ENCODE peak calls at places on chromosome 2, in five cellular contexts. One of them, this sample, is unnamed.

GRCh38 chr2:188078544-188078943 is 213.1 kb upstream of the GULP1 start:
- DNase-seq in A549: no peak
- DNase-seq in ovary: no peak
- DNase-seq in upper lobe of left lung: no peak
- DNase-seq in stomach: no peak
- DNase-seq in this sample: no peak

GRCh38 chr2:212361174-212361756 is 177.3 kb downstream of the ERBB4 start:
- DNase-seq in A549: no peak
- DNase-seq in ovary: no peak
- DNase-seq in stomach: no peak
- DNase-seq in upper lobe of left lung: no peak
- DNase-seq in this sample: no peak

GRCh38 chr2:86396304-86396785 is 44.8 kb upstream of the KDM3A start:
- DNase-seq in stomach: peak; percentile 55
- DNase-seq in A549: peak; percentile 38
- DNase-seq in ovary: no peak
- DNase-seq in upper lobe of left lung: no peak
- DNase-seq in this sample: no peak

GRCh38 chr2:2238726-2239269 is 92.3 kb downstream of the MYT1L start:
- DNase-seq in stomach: no peak
- DNase-seq in ovary: no peak
- DNase-seq in upper lobe of left lung: no peak
- DNase-seq in A549: no peak
- DNase-seq in this sample: no peak

GRCh38 chr2:28633204-28633603 is 118.4 kb upstream of the PPP1CB start:
- DNase-seq in A549: no peak
- DNase-seq in stomach: no peak
- DNase-seq in ovary: no peak
- DNase-seq in upper lobe of left lung: no peak
- DNase-seq in this sample: no peak

GRCh38 chr2:204535764-204536163 is 9.5 kb upstream of the PARD3B start:
- DNase-seq in upper lobe of left lung: no peak
- DNase-seq in stomach: no peak
- DNase-seq in A549: no peak
- DNase-seq in ovary: no peak
- DNase-seq in this sample: no peak

GRCh38 chr2:152525277-152525838 is 190.4 kb downstream of the FMNL2 start:
- DNase-seq in ovary: peak; percentile 45
- DNase-seq in stomach: no peak
- DNase-seq in A549: no peak
- DNase-seq in upper lobe of left lung: no peak
- DNase-seq in this sample: no peak

GRCh38 chr2:230068658-230069080 is at the start of gene SLC16A14:
- DNase-seq in upper lobe of left lung: no peak
- DNase-seq in A549: peak; percentile 7
- DNase-seq in stomach: no peak
- DNase-seq in ovary: peak; percentile 30
- DNase-seq in this sample: peak; percentile 16

GRCh38 chr2:8543412-8544167 is 138.3 kb upstream of the ID2 start:
- DNase-seq in upper lobe of left lung: peak; percentile 83
- DNase-seq in stomach: peak; percentile 49
- DNase-seq in ovary: no peak
- DNase-seq in A549: no peak
- DNase-seq in this sample: no peak

GRCh38 chr2:236715511-236715961 is 145.9 kb downstream of the ACKR3 start:
- DNase-seq in upper lobe of left lung: no peak
- DNase-seq in A549: no peak
- DNase-seq in ovary: no peak
- DNase-seq in stomach: no peak
- DNase-seq in this sample: peak; percentile 62

GRCh38 chr2:1750935-1751767 is 6.8 kb upstream of the PXDN start:
- DNase-seq in A549: peak; percentile 72
- DNase-seq in ovary: peak; percentile 65
- DNase-seq in stomach: peak; percentile 50
- DNase-seq in upper lobe of left lung: peak; percentile 81
- DNase-seq in this sample: peak; percentile 67

GRCh38 chr2:26671691-26672090 is 20.8 kb upstream of the KCNK3 start:
- DNase-seq in stomach: no peak
- DNase-seq in upper lobe of left lung: no peak
- DNase-seq in A549: no peak
- DNase-seq in ovary: no peak
- DNase-seq in this sample: no peak

GRCh38 chr2:54306561-54306960 is 50.5 kb upstream of the TSPYL6 start:
- DNase-seq in upper lobe of left lung: no peak
- DNase-seq in ovary: no peak
- DNase-seq in A549: no peak
- DNase-seq in stomach: no peak
- DNase-seq in this sample: no peak

GRCh38 chr2:200086911-200087310 is 131.5 kb downstream of the MAIP1 start:
- DNase-seq in A549: no peak
- DNase-seq in upper lobe of left lung: no peak
- DNase-seq in ovary: no peak
- DNase-seq in stomach: no peak
- DNase-seq in this sample: no peak

GRCh38 chr2:101597347-101597944 is 100.1 kb upstream of the MAP4K4 start:
- DNase-seq in A549: no peak
- DNase-seq in stomach: no peak
- DNase-seq in ovary: no peak
- DNase-seq in upper lobe of left lung: no peak
- DNase-seq in this sample: no peak

GRCh38 chr2:64837925-64838641 is 151.1 kb upstream of the SLC1A4 start:
- DNase-seq in ovary: no peak
- DNase-seq in A549: no peak
- DNase-seq in upper lobe of left lung: no peak
- DNase-seq in stomach: no peak
- DNase-seq in this sample: no peak

GRCh38 chr2:137228566-137228965 is 463.2 kb downstream of the THSD7B start:
- DNase-seq in A549: no peak
- DNase-seq in ovary: no peak
- DNase-seq in stomach: no peak
- DNase-seq in upper lobe of left lung: no peak
- DNase-seq in this sample: no peak

GRCh38 chr2:106542730-106543359 is 55.7 kb downstream of the CD8B2 start:
- DNase-seq in upper lobe of left lung: no peak
- DNase-seq in ovary: peak; percentile 33
- DNase-seq in stomach: peak; percentile 75
- DNase-seq in A549: peak; percentile 72
- DNase-seq in this sample: peak; percentile 85

GRCh38 chr2:216735086-216735485 is 39.7 kb upstream of the IGFBP5 start:
- DNase-seq in A549: no peak
- DNase-seq in ovary: peak; percentile 42
- DNase-seq in stomach: no peak
- DNase-seq in upper lobe of left lung: no peak
- DNase-seq in this sample: no peak

GRCh38 chr2:230327418-230328154 is 593 bp downstream of the SP140L start:
- DNase-seq in upper lobe of left lung: no peak
- DNase-seq in ovary: no peak
- DNase-seq in stomach: no peak
- DNase-seq in A549: no peak
- DNase-seq in this sample: no peak

GRCh38 chr2:65514555-65515195 is 82.3 kb upstream of the SPRED2 start:
- DNase-seq in stomach: no peak
- DNase-seq in A549: no peak
- DNase-seq in ovary: no peak
- DNase-seq in upper lobe of left lung: no peak
- DNase-seq in this sample: no peak

GRCh38 chr2:184597571-184597980 is 753 bp upstream of the ZNF804A start:
- DNase-seq in stomach: no peak
- DNase-seq in upper lobe of left lung: no peak
- DNase-seq in A549: no peak
- DNase-seq in ovary: no peak
- DNase-seq in this sample: no peak

GRCh38 chr2:229489016-229489415 is 217.9 kb upstream of the PID1 start:
- DNase-seq in stomach: no peak
- DNase-seq in upper lobe of left lung: peak; percentile 33
- DNase-seq in A549: no peak
- DNase-seq in ovary: no peak
- DNase-seq in this sample: no peak

GRCh38 chr2:62204998-62205496 is 9.1 kb downstream of the B3GNT2 start:
- DNase-seq in upper lobe of left lung: no peak
- DNase-seq in A549: no peak
- DNase-seq in ovary: no peak
- DNase-seq in stomach: no peak
- DNase-seq in this sample: no peak

GRCh38 chr2:21772624-21773023 is 648.9 kb downstream of the TDRD15 start:
- DNase-seq in stomach: no peak
- DNase-seq in upper lobe of left lung: no peak
- DNase-seq in A549: no peak
- DNase-seq in ovary: no peak
- DNase-seq in this sample: no peak

GRCh38 chr2:205352120-205352519 is 330.2 kb upstream of the NRP2 start:
- DNase-seq in stomach: no peak
- DNase-seq in upper lobe of left lung: no peak
- DNase-seq in A549: no peak
- DNase-seq in ovary: no peak
- DNase-seq in this sample: no peak

GRCh38 chr2:215841175-215841816 is 172.1 kb downstream of the MREG start:
- DNase-seq in ovary: no peak
- DNase-seq in A549: no peak
- DNase-seq in upper lobe of left lung: no peak
- DNase-seq in stomach: no peak
- DNase-seq in this sample: peak; percentile 20

GRCh38 chr2:42567806-42568429 is 514 bp upstream of the MTA3 start:
- DNase-seq in ovary: peak; percentile 66
- DNase-seq in stomach: peak; percentile 55
- DNase-seq in A549: peak; percentile 18
- DNase-seq in upper lobe of left lung: no peak
- DNase-seq in this sample: peak; percentile 16

GRCh38 chr2:46252891-46253659 is 44.1 kb upstream of the EPAS1 start:
- DNase-seq in upper lobe of left lung: no peak
- DNase-seq in ovary: no peak
- DNase-seq in A549: no peak
- DNase-seq in stomach: no peak
- DNase-seq in this sample: no peak

GRCh38 chr2:237307495-237307894 is 106.5 kb downstream of the COL6A3 start:
- DNase-seq in ovary: peak; percentile 27
- DNase-seq in upper lobe of left lung: peak; percentile 11
- DNase-seq in A549: no peak
- DNase-seq in stomach: no peak
- DNase-seq in this sample: no peak

GRCh38 chr2:181124499-181124898 is 144.1 kb downstream of the UBE2E3 start:
- DNase-seq in ovary: no peak
- DNase-seq in upper lobe of left lung: no peak
- DNase-seq in A549: no peak
- DNase-seq in stomach: no peak
- DNase-seq in this sample: no peak

DNA sequence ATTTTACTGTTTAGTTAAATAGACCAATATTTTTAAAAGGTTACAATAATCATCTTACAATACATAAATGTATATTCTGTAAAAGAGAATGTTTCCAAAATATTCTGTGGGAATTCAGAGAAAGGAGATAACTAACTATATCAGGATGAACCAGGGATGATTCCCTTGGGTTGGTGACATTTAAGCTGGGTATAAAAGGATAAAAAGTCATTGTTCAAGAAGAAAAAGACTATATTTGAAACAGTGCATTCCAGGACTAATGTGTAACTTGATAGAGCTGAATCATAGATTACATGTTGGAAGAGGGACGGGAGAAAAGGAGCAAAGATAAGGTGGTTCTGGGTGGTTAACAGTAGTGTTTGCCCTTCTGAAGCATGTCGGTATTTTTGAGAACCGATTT is 10.1 kb downstream of the RASGRP3 start:
- DNase-seq in ovary: no peak
- DNase-seq in stomach: no peak
- DNase-seq in A549: no peak
- DNase-seq in upper lobe of left lung: no peak
- DNase-seq in this sample: no peak
- H3K4me1 ChIP-seq in ovary: no peaks in the 10 kb centered on the region
- H3K4me1 ChIP-seq in stomach: no peaks in the 10 kb centered on the region
- H3K4me1 ChIP-seq in A549: no peaks in the 10 kb centered on the region
- H3K4me1 ChIP-seq in upper lobe of left lung: peaks cover 12% of the 10 kb centered on the region
- H3K4me1 ChIP-seq in this sample: no peaks in the 10 kb centered on the region

GRCh38 chr2:218644721-218645120 is 14.7 kb downstream of the ZNF142 start:
- DNase-seq in A549: no peak
- DNase-seq in upper lobe of left lung: no peak
- DNase-seq in ovary: no peak
- DNase-seq in stomach: no peak
- DNase-seq in this sample: no peak

GRCh38 chr2:218643751-218644310 is 15.6 kb downstream of the ZNF142 start:
- DNase-seq in stomach: no peak
- DNase-seq in ovary: no peak
- DNase-seq in A549: no peak
- DNase-seq in upper lobe of left lung: peak; percentile 49
- DNase-seq in this sample: no peak

GRCh38 chr2:218645126-218645525 is 14.3 kb downstream of the ZNF142 start:
- DNase-seq in upper lobe of left lung: no peak
- DNase-seq in stomach: no peak
- DNase-seq in A549: no peak
- DNase-seq in ovary: no peak
- DNase-seq in this sample: no peak

GRCh38 chr2:218642786-218643185 is 16.6 kb downstream of the ZNF142 start:
- DNase-seq in upper lobe of left lung: peak; percentile 67
- DNase-seq in stomach: no peak
- DNase-seq in ovary: no peak
- DNase-seq in A549: no peak
- DNase-seq in this sample: no peak

GRCh38 chr2:218642121-218642656 is 17.2 kb downstream of the ZNF142 start:
- DNase-seq in upper lobe of left lung: peak; percentile 66
- DNase-seq in A549: no peak
- DNase-seq in ovary: no peak
- DNase-seq in stomach: no peak
- DNase-seq in this sample: no peak
- TF ChIP-seq POLR2A in upper lobe of left lung: no peak
- TF ChIP-seq POLR2A in A549: peak; percentile 6
- TF ChIP-seq POLR2A in ovary: no peak
- TF ChIP-seq POLR2A in stomach: no peak
- TF ChIP-seq POLR2A in this sample: no peak

GRCh38 chr2:14194233-14194632 is 438.3 kb upstream of the LRATD1 start:
- DNase-seq in upper lobe of left lung: no peak
- DNase-seq in ovary: no peak
- DNase-seq in A549: no peak
- DNase-seq in stomach: no peak
- DNase-seq in this sample: no peak
- TF ChIP-seq EP300 in upper lobe of left lung: no peak
- TF ChIP-seq EP300 in ovary: no peak
- TF ChIP-seq EP300 in A549: no peak
- TF ChIP-seq EP300 in stomach: no peak
- TF ChIP-seq EP300 in this sample: no peak

GRCh38 chr2:239807568-239807967 is 217.6 kb downstream of the NDUFA10 start:
- DNase-seq in A549: no peak
- DNase-seq in upper lobe of left lung: no peak
- DNase-seq in ovary: no peak
- DNase-seq in stomach: peak; percentile 10
- DNase-seq in this sample: no peak

GRCh38 chr2:239805043-239805329 is 220.2 kb downstream of the NDUFA10 start:
- DNase-seq in ovary: no peak
- DNase-seq in stomach: peak; percentile 19
- DNase-seq in upper lobe of left lung: no peak
- DNase-seq in A549: no peak
- DNase-seq in this sample: no peak

GRCh38 chr2:239806276-239806675 is 218.9 kb downstream of the NDUFA10 start:
- DNase-seq in stomach: peak; percentile 18
- DNase-seq in ovary: no peak
- DNase-seq in A549: no peak
- DNase-seq in upper lobe of left lung: no peak
- DNase-seq in this sample: no peak

GRCh38 chr2:239805414-239805813 is 219.7 kb downstream of the NDUFA10 start:
- DNase-seq in upper lobe of left lung: no peak
- DNase-seq in ovary: no peak
- DNase-seq in A549: no peak
- DNase-seq in stomach: peak; percentile 8
- DNase-seq in this sample: no peak

GRCh38 chr2:239806758-239807434 is 218.2 kb downstream of the NDUFA10 start:
- DNase-seq in A549: no peak
- DNase-seq in upper lobe of left lung: no peak
- DNase-seq in stomach: peak; percentile 13
- DNase-seq in ovary: no peak
- DNase-seq in this sample: no peak
- H3K4me1 ChIP-seq in A549: no peaks in the 10 kb centered on the region
- H3K4me1 ChIP-seq in upper lobe of left lung: no peaks in the 10 kb centered on the region
- H3K4me1 ChIP-seq in stomach: no peaks in the 10 kb centered on the region
- H3K4me1 ChIP-seq in ovary: no peaks in the 10 kb centered on the region
- H3K4me1 ChIP-seq in this sample: no peaks in the 10 kb centered on the region

This sample was measured in tibial nerve.